ENCODE peak calls at places on chromosomes 12 and 14, in four cellular contexts. E is breast epithelium, I is cardiac muscle cell, K is GM23248. C is an unnamed sample. For H3K9me3 and H3K27me3, the result is how much of the 10 kb centered on the place peaks cover.

GRCh38 chr14:90924618-90925345 is 108.6 kb upstream of the TTC7B start:
- DNase-seq in E (no peak), I (peak), K (no peak), C (no peak)

GRCh38 chr14:77543637-77544334 is 45.2 kb upstream of the ISM2 start:
- DNase-seq in E (no peak), I (peak), K (no peak), C (no peak)

GRCh38 chr12:6697584-6698351 is 2.8 kb downstream of the PIANP start:
- DNase-seq in E (no peak), I (peak), K (peak), C (peak)

GRCh38 chr12:22121224-22121623 is 75.2 kb downstream of the CMAS start:
- DNase-seq in E (no peak), I (no peak), K (no peak), C (peak)

GRCh38 chr12:57965766-57966165 is 24.4 kb downstream of the ATP23 start:
- DNase-seq in E (no peak), I (no peak), K (no peak), C (no peak)

GRCh38 chr12:130664252-130664651 is 51.8 kb downstream of the RIMBP2 start:
- DNase-seq in E (no peak), I (no peak), K (no peak), C (no peak)

GRCh38 chr12:9793774-9794395 is 33.2 kb upstream of the CD69 start:
- DNase-seq in E (no peak), I (no peak), K (no peak), C (no peak)

GRCh38 chr12:57549203-57549908 is 488 bp upstream of the KIF5A start:
- DNase-seq in E (no peak), I (no peak), K (no peak), C (no peak)

GRCh38 chr14:72146241-72146640 is 214.0 kb downstream of the RGS6 start:
- DNase-seq in E (no peak), I (no peak), K (no peak), C (no peak)

GRCh38 chr12:28144532-28144931 is 45.7 kb upstream of the CCDC91 start:
- DNase-seq in E (no peak), I (no peak), K (no peak), C (no peak)

GRCh38 chr12:4140607-4141301 is 132.8 kb upstream of the CCND2 start:
- DNase-seq in E (no peak), I (no peak), K (no peak), C (no peak)

GRCh38 chr12:75979181-75979580 is 52.4 kb downstream of the PHLDA1 start:
- DNase-seq in E (no peak), I (no peak), K (peak), C (peak)

GRCh38 chr12:6823161-6824084 is 1.8 kb downstream of the GPR162 start:
- DNase-seq in E (no peak), I (no peak), K (no peak), C (no peak)

GRCh38 chr12:73465106-73465505 is 1072.5 kb upstream of the ATXN7L3B start:
- DNase-seq in E (no peak), I (no peak), K (no peak), C (no peak)

GRCh38 chr14:91416744-91417133 is 881 bp downstream of the CCDC88C start:
- DNase-seq in E (no peak), I (no peak), K (no peak), C (peak)

GRCh38 chr14:94768521-94769412 is 1.1 kb downstream of the GSC start:
- DNase-seq in E (no peak), I (peak), K (peak), C (no peak)

GRCh38 chr12:127060310-127060847 is 1206.6 kb upstream of the TMEM132C start:
- DNase-seq in E (no peak), I (no peak), K (no peak), C (no peak)

GRCh38 chr14:95413289-95414215 is 93.8 kb upstream of the CLMN start:
- DNase-seq in E (no peak), I (no peak), K (peak), C (no peak)

GRCh38 chr12:66288121-66288520 is 14.2 kb upstream of the HELB start:
- DNase-seq in E (no peak), I (no peak), K (no peak), C (no peak)

GRCh38 chr12:89862511-89863331 is 154.1 kb upstream of the ATP2B1 start:
- DNase-seq in E (no peak), I (no peak), K (no peak), C (no peak)

GRCh38 chr12:103882861-103883596 is 42.0 kb upstream of the NT5DC3 start:
- DNase-seq in E (no peak), I (peak), K (no peak), C (no peak)

GRCh38 chr12:50059440-50060119 is 2.2 kb downstream of the ASIC1 start:
- DNase-seq in E (no peak), I (no peak), K (no peak), C (no peak)

GRCh38 chr14:74442757-74443156 is 16.7 kb upstream of the SYNDIG1L start:
- DNase-seq in E (no peak), I (no peak), K (no peak), C (no peak)

GRCh38 chr12:63400746-63401145 is 249.7 kb upstream of the AVPR1A start:
- DNase-seq in E (no peak), I (peak), K (no peak), C (no peak)

GRCh38 chr12:5094550-5094949 is 50.9 kb downstream of the KCNA5 start:
- DNase-seq in E (no peak), I (no peak), K (peak), C (no peak)

GRCh38 chr12:46701356-46701755 is 124.4 kb downstream of the SLC38A4 start:
- DNase-seq in E (no peak), I (no peak), K (no peak), C (no peak)

GRCh38 chr12:1319215-1319614 is 275.2 kb downstream of the FBXL14 start:
- DNase-seq in E (no peak), I (peak), K (peak), C (no peak)

GRCh38 chr12:89655851-89656250 is 52.8 kb downstream of the ATP2B1 start:
- DNase-seq in E (no peak), I (no peak), K (no peak), C (no peak)

GRCh38 chr12:107131832-107132616 is 38.7 kb upstream of the CRY1 start:
- DNase-seq in E (no peak), I (peak), K (peak), C (no peak)

GRCh38 chr14:29896354-29896768 is 31.3 kb downstream of the PRKD1 start:
- DNase-seq in E (no peak), I (no peak), K (no peak), C (no peak)

GRCh38 chr14:35289623-35290022 is 2.6 kb upstream of the PSMA6 start:
- DNase-seq in E (no peak), I (no peak), K (no peak), C (no peak)

GRCh38 chr12:131043401-131043871 is 89.7 kb downstream of the ADGRD1 start:
- DNase-seq in E (no peak), I (no peak), K (no peak), C (no peak)

GRCh38 chr12:53754633-53755261 is 3.0 kb upstream of the CISTR start:
- DNase-seq in E (no peak), I (peak), K (no peak), C (peak)

GRCh38 chr12:12224240-12224940 is 42.5 kb downstream of the LRP6 start:
- DNase-seq in E (no peak), I (peak), K (peak), C (no peak)

DNA sequence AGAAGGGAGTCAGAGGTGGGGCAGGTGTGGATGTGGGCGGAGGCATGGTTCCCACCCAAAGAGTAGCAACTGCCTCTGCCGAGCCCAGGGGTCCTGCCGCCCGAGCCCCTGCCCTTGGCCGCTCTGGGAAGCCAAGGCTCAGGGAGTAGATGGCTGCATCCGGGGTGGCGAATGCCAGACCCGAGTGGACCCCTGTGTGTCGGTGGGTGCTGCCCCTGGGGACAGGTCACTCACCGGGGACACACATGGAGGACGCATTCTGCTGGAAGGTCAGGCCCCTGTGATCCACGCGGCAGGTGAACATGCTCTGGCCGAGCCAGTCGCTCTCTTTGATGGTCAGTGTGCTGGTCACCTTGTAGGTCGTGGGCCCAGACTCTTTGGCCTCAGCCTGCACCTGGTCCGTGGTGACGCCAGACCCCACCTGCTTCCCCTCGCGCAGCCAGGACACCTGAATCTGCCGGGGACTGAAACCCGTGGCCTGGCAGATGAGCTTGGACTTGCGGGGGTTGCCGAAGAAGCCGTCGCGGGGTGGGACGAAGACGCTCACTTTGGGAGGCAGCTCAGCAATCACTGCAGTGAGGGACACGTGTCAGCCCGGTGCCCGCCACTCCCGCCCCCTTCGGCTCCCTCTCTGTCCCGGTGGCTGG is 329.0 kb downstream of the TMEM121 start:
- DNase-seq in E (peak), I (no peak), K (no peak), C (no peak)
- H3K9me3 ChIP-seq in E (under half), I (under half), K (under half), C (under half)

DNA sequence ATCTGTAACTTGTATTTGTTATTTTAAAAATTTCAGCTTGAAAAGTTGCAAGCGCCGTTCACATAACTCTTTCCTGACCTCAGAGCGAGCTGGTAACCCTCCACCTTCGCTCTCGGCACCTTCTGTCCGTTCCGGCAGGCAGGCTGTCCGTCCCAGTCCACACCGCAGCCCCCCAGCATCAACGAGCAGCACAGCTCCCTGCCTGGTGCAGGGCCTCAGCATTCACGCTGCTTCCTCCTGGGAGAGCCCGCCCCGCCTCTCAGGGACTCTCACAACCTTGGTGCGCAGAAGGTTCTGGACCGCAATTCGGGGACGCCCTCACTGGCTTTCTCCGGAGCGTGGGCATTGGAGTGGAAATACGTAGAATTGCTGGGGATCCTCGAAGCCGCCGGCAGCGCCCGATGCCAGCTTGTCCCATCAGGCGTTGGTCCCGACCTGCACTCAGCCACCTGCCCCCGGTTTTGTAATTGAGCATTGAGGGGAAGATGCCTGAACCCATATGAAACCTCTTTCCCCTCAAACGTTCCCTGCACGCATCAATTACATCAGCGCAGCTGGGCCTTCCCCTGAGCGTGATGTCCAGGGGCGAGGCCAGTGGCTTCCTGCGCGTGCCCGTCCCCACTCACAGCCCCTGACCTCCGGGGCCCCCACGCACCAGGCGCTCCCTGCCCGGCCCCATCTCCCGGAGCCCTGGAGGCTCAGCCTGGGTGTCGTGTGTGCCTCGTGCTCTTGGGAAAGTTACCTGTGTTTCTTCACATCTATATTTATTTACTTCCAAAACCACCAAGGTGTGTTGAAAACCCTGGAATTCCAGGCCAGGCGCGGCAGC is 19.1 kb downstream of the LRCOL1 start:
- DNase-seq in E (no peak), I (no peak), K (no peak), C (no peak)
- H3K27me3 ChIP-seq in E (under half), I (half or more), K (under half), C (under half)

GRCh38 chr12:102616692-102617091 is 136.3 kb upstream of the IGF1 start:
- DNase-seq in E (no peak), I (no peak), K (no peak), C (no peak)

DNA sequence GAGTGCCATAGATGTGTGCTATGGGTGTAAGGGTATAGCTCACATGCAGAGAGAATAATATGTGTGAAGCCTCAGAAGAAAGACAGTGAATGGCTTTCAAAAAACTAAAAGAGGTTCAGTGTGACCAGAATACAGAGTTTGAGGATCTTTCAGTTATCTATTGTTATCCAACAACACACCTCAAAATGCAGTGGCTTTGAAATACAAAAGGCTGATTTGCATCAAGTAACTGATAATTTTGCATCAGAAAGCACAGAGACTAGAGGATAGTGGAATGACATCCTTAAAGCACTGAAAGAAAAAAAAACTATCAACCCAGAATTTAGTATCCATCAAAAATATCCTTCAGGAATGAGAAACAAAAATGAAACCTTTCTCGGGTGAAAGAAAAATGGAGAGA is 131.6 kb upstream of the IGF1 start:
- DNase-seq in E (no peak), I (no peak), K (no peak), C (no peak)
- H3K4me3 ChIP-seq in E (no peak), I (no peak), K (no peak), C (no peak)

GRCh38 chr12:31849090-31849687 is 110.0 kb upstream of the RESF1 start:
- DNase-seq in E (no peak), I (peak), K (no peak), C (no peak)

GRCh38 chr12:31845613-31846321 is 113.4 kb upstream of the RESF1 start:
- DNase-seq in E (no peak), I (peak), K (no peak), C (no peak)

GRCh38 chr12:31846405-31846804 is 112.8 kb upstream of the RESF1 start:
- DNase-seq in E (no peak), I (no peak), K (no peak), C (no peak)

GRCh38 chr12:31837913-31838312 is 109.1 kb upstream of the AMN1 start:
- DNase-seq in E (no peak), I (no peak), K (no peak), C (no peak)

DNA sequence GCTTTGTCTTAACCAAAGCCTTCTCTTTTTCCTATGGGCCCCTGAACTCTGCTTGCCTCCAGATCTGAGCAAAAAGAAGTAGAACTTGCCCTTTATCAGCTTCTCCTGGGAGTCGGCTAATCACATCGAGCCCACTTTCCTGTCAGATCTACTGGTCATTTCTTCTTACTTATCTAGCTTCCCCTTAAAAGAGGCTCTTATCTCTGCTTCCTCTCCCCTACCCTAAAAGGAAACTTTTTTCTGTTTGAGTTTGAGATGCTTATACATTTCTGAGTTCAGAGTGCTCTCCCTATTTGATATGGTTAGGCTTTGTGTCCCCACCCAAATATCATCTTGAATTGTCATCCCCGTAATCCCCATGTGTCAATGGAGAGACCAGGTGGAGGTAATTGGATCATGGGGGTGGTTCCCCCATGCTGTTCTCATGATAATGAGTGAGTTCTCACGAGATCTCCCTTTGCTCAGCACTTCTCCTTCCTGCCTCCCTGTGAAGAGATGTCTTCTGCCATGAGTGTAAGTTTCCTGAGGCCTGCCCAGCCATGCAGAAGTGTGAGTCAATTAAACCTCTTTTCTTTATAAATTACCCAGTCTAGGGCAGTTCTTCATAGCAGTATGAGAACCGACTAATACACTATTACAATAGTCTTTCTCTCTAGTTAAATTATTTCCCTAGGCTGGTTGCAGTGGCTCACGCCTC is 114.7 kb upstream of the AMN1 start:
- DNase-seq in E (no peak), I (no peak), K (no peak), C (no peak)
- H3K9me3 ChIP-seq in E (under half), I (under half), K (under half), C (under half)

DNA sequence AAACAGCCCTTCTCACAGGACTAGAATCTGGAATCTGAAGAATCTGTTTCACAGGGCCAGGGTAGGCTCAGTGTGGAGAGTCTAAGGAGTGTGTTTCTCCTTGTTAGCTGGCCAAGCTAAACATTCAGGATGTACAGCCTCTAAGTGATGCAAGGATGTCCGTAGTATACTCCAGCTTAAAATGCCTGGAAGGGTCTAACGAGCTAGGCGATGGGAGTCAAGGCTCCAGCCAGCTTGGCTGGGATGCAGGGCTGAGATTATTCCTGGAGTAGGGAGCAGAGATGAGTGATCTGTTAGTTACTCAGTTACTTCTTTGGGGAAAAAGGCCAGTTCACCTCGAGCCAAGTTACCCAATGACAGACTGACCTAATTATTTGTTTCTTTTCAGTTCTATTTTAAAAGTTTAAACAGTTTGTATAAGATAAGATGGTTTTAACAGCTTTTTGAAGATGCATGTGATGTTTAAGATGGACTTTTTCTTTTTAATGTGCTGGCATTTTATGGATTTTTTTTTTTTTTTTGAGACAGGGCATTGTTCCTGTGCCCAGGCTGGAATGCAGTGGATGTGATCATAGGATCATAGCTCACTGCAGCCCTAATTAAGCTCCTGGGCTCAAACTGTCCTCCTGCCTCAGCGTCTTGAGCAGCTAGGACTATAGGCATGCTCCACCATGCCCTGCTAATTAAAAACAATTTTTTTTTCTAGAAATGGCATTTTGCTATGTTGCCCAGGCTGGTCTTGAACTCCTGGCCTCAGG is 41.1 kb downstream of the SYNE2 start:
- DNase-seq in E (no peak), I (peak), K (peak), C (peak)
- H3K27me3 ChIP-seq in E (under half), I (under half), K (under half), C (under half)

DNA sequence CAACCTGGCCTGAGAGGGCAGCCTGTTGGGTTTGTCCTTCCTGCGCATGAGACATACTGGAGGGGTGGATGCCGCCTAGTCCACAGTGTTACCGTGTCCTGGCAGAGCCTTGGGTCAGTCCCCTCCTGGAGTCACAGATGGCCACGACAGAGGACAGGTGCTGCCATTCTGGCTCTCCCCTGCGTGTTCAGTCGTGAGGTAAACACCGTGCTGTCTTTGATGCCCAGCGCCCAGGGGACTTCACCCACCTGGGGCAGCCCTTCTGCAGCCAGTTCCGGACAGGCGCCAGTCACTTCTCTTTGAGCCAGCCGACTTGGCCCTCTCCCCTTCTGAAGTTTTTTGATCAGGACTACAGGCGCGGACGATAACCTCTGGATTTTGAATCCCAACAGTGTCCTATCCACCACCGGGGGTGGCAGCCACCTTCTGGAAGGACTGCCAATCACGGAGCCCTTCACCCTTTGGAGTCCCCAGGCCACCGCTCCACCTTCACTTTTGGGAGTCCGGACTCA is 933.0 kb downstream of the DIO2 start:
- DNase-seq in E (no peak), I (no peak), K (no peak), C (no peak)
- H3K4me3 ChIP-seq in E (peak), I (peak), K (peak), C (peak)